ENCODE peak calls at places on chromosomes 3 and 15, in nine cellular contexts. Q, X, V, S, J, H, K, L and Z are unnamed samples.

GRCh38 chr15:99452728-99453643 is 112.8 kb upstream of the MEF2A start:
- DNase-seq in Q (no peak), X (no peak), V (no peak), S (no peak), J (peak; percentile 55), H (no peak), K (no peak), L (no peak), Z (peak; percentile 82)

GRCh38 chr3:142953443-142953842 is 10.0 kb downstream of the PAQR9 start:
- DNase-seq in Q (no peak), X (no peak), V (no peak), S (no peak), J (no peak), H (no peak), K (no peak), L (no peak), Z (no peak)

GRCh38 chr15:69080203-69080957 is 65.9 kb downstream of the NOX5 start:
- DNase-seq in Q (no peak), X (no peak), V (no peak), S (no peak), J (no peak), H (no peak), K (no peak), L (no peak), Z (no peak)

GRCh38 chr3:174317005-174317404 is 542.1 kb upstream of the NAALADL2 start:
- DNase-seq in Q (no peak), X (no peak), V (no peak), S (no peak), J (no peak), H (no peak), K (no peak), L (no peak), Z (no peak)

GRCh38 chr3:84959470-84960380 is 936 bp downstream of the CADM2 start:
- DNase-seq in Q (no peak), X (no peak), V (no peak), S (no peak), J (no peak), H (no peak), K (no peak), L (no peak), Z (no peak)

GRCh38 chr3:100463002-100463401 is 29.4 kb upstream of the TMEM45A start:
- DNase-seq in Q (peak; percentile 46), X (peak; percentile 57), V (no peak), S (peak; percentile 53), J (no peak), H (peak; percentile 38), K (peak; percentile 80), L (peak; percentile 12), Z (peak; percentile 65)

GRCh38 chr3:5806192-5806591 is 618.7 kb downstream of the EDEM1 start:
- DNase-seq in Q (no peak), X (no peak), V (no peak), S (no peak), J (no peak), H (no peak), K (no peak), L (no peak), Z (no peak)

GRCh38 chr3:33879540-33879939 is 81.1 kb downstream of the PDCD6IP start:
- DNase-seq in Q (no peak), X (no peak), V (no peak), S (no peak), J (no peak), H (no peak), K (no peak), L (no peak), Z (no peak)

GRCh38 chr3:134344560-134344959 is 29.7 kb downstream of the AMOTL2 start:
- DNase-seq in Q (no peak), X (no peak), V (no peak), S (no peak), J (no peak), H (no peak), K (no peak), L (no peak), Z (no peak)

GRCh38 chr15:101068961-101069734 is 150.0 kb downstream of the LRRK1 start:
- DNase-seq in Q (peak; percentile 54), X (no peak), V (no peak), S (no peak), J (no peak), H (no peak), K (peak; percentile 84), L (peak; percentile 63), Z (no peak)

GRCh38 chr3:113157408-113157980 is 53.9 kb upstream of the BOC start:
- DNase-seq in Q (no peak), X (no peak), V (no peak), S (no peak), J (peak; percentile 63), H (no peak), K (no peak), L (no peak), Z (no peak)

GRCh38 chr15:40320931-40321371 is 2.5 kb upstream of the INAFM2 start:
- DNase-seq in Q (no peak), X (peak; percentile 65), V (no peak), S (peak; percentile 72), J (no peak), H (no peak), K (peak; percentile 95), L (no peak), Z (peak; percentile 78)

GRCh38 chr3:39911465-39912309 is 102.3 kb downstream of the MYRIP start:
- DNase-seq in Q (no peak), X (no peak), V (no peak), S (no peak), J (no peak), H (no peak), K (no peak), L (no peak), Z (no peak)

GRCh38 chr3:35946121-35946856 is 307.0 kb downstream of the ARPP21 start:
- DNase-seq in Q (no peak), X (no peak), V (no peak), S (no peak), J (no peak), H (no peak), K (no peak), L (no peak), Z (peak; percentile 5)

GRCh38 chr3:125141596-125142417 is 70.7 kb downstream of the SLC12A8 start:
- DNase-seq in Q (no peak), X (no peak), V (no peak), S (no peak), J (peak; percentile 61), H (no peak), K (peak; percentile 90), L (peak; percentile 40), Z (peak; percentile 81)
- TF ChIP-seq CTCF in Q (peak; percentile 24), X (peak; percentile 36), V (no peak), S (no peak), J (peak; percentile 47), H (peak; percentile 14), K (peak; percentile 4), L (peak; percentile 33), Z (peak; percentile 47)

DNA sequence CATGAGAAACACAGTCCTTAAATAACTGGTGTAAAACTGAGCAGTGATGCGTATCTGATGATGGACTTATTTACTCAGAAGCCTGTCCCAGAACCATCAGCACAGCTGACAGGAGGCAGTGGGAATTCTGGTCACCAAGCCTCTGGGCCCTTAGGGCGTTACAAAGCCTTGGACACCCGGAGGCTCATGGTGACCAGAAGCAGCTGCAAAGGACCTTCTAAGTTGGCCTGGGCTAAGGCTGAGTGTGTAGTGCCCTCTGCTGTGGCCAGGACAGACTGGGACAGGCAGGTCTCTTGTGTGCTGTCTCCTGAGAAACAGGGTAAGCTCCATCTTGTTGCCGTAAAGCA is 168.9 kb downstream of the ATP10A start:
- DNase-seq in Q (no peak), X (no peak), V (no peak), S (no peak), J (peak; percentile 7), H (no peak), K (peak; percentile 67), L (no peak), Z (no peak)
- TF ChIP-seq CTCF in Q (no peak), X (no peak), V (no peak), S (no peak), J (no peak), H (no peak), K (no peak), L (no peak), Z (no peak)

GRCh38 chr15:71337197-71337845 is 222.1 kb downstream of the THSD4 start:
- DNase-seq in Q (no peak), X (no peak), V (no peak), S (no peak), J (no peak), H (no peak), K (no peak), L (no peak), Z (no peak)
- TF ChIP-seq CTCF in Q (no peak), X (no peak), V (no peak), S (no peak), J (no peak), H (no peak), K (no peak), L (no peak), Z (no peak)

GRCh38 chr15:74726774-74727164 is 1.4 kb upstream of the CYP1A1 start:
- DNase-seq in Q (no peak), X (no peak), V (no peak), S (no peak), J (no peak), H (no peak), K (peak; percentile 78), L (no peak), Z (no peak)

GRCh38 chr15:74724570-74725240 is 623 bp downstream of the CYP1A1 start:
- DNase-seq in Q (no peak), X (no peak), V (no peak), S (no peak), J (no peak), H (no peak), K (peak; percentile 73), L (no peak), Z (no peak)

GRCh38 chr15:74725241-74725774 is at the start of gene CYP1A1:
- DNase-seq in Q (no peak), X (no peak), V (no peak), S (peak; percentile 44), J (no peak), H (no peak), K (peak; percentile 92), L (peak; percentile 32), Z (no peak)

GRCh38 chr15:74727727-74728126 is 2.4 kb upstream of the CYP1A1 start:
- DNase-seq in Q (no peak), X (no peak), V (no peak), S (no peak), J (no peak), H (no peak), K (peak; percentile 55), L (no peak), Z (no peak)

DNA sequence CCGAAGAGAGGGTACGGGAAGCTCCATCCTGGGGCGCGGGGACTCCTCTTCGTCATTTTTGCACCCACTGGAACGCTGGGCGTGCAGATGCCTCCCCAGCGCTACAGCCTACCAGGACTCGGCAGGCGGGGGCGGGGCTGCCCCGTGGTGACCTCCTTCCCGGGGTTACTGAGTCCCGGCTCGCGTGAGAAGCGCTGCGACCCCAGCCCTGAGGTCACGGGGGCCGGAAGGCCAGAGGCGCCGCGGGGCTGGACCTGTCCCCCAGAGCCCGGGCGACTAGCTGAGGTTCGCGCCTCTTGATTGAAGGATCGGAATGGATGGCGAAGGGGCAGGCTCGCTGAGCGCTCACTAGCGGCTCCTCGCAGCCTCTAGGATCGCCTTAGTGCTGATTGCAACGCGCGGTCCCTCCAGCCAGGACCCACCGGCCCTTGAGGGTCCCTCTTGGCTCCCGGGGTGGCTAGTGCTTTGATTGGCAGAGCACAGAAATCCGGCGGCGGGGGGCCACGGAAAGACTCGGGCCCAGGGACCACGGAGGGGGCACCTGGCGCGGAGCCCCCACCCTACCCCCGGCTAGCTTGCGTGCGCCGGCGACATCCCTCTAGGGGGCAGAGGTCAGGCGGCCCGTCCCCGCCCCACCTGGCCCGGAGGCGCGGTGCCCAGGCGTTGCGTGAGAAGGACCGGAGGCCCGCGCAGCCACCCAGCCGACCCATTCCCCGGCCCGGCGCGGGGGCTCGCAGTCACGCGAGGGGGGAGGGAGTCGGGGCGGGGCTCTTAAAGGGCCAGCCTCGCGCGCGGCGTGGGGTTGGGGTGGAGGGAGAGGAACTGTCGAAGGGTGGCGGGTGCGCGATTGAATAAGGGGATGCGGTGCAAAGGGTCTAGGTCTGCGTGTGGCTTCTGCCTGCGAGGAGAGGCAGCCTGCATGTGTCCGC is 781 bp upstream of the CYP1A1 start:
- DNase-seq in Q (peak; percentile 10), X (no peak), V (no peak), S (peak; percentile 35), J (peak; percentile 28), H (no peak), K (peak; percentile 89), L (peak; percentile 65), Z (peak; percentile 65)
- TF ChIP-seq CTCF in Q (no peak), X (peak; percentile 4), V (no peak), S (no peak), J (no peak), H (no peak), K (no peak), L (no peak), Z (no peak)